ENCODE peak calls at places on chromosome 22, in seven cellular contexts. B, W, G, Q, L, E and O are unnamed samples.

GRCh38 chr22:30279389-30279788 is 9.9 kb downstream of the CASTOR1 start:
- DNase-seq in B (no peak), W (no peak), G (no peak), Q (no peak), L (no peak), E (no peak), O (no peak)

GRCh38 chr22:46057762-46058420 is 80.9 kb upstream of the WNT7B start:
- DNase-seq in B (peak; percentile 69), W (peak; percentile 84), G (peak; percentile 41), Q (peak; percentile 51), L (peak; percentile 50), E (no peak), O (peak; percentile 32)

GRCh38 chr22:31753005-31753633 is 700 bp upstream of the DEPDC5 start:
- DNase-seq in B (peak; percentile 70), W (peak; percentile 6), G (peak; percentile 39), Q (peak; percentile 45), L (peak; percentile 58), E (no peak), O (peak; percentile 76)

GRCh38 chr22:45226681-45227186 is 14.0 kb downstream of the KIAA0930 start:
- DNase-seq in B (no peak), W (no peak), G (no peak), Q (no peak), L (no peak), E (no peak), O (no peak)

GRCh38 chr22:41537203-41537602 is 7.1 kb downstream of the POLR3H start:
- DNase-seq in B (no peak), W (no peak), G (no peak), Q (no peak), L (no peak), E (no peak), O (no peak)

GRCh38 chr22:46108564-46109473 is 41.5 kb upstream of the PPARA start:
- DNase-seq in B (peak; percentile 87), W (no peak), G (peak; percentile 60), Q (peak; percentile 72), L (peak; percentile 80), E (no peak), O (peak; percentile 29)

GRCh38 chr22:41140365-41140957 is 48.1 kb downstream of the EP300 start:
- DNase-seq in B (no peak), W (no peak), G (no peak), Q (no peak), L (no peak), E (no peak), O (no peak)

GRCh38 chr22:20228055-20228938 is 39.8 kb downstream of the RTN4R start:
- DNase-seq in B (no peak), W (no peak), G (no peak), Q (no peak), L (no peak), E (no peak), O (no peak)

GRCh38 chr22:34950480-34950879 is 115.5 kb upstream of the ISX start:
- DNase-seq in B (no peak), W (peak; percentile 25), G (no peak), Q (no peak), L (no peak), E (no peak), O (no peak)

GRCh38 chr22:41687901-41688364 is 734 bp downstream of the SNU13 start:
- DNase-seq in B (no peak), W (no peak), G (no peak), Q (no peak), L (no peak), E (no peak), O (peak; percentile 61)

GRCh38 chr22:42611076-42611475 is 3.6 kb downstream of the POLDIP3 start:
- DNase-seq in B (no peak), W (no peak), G (no peak), Q (no peak), L (no peak), E (no peak), O (no peak)

DNA sequence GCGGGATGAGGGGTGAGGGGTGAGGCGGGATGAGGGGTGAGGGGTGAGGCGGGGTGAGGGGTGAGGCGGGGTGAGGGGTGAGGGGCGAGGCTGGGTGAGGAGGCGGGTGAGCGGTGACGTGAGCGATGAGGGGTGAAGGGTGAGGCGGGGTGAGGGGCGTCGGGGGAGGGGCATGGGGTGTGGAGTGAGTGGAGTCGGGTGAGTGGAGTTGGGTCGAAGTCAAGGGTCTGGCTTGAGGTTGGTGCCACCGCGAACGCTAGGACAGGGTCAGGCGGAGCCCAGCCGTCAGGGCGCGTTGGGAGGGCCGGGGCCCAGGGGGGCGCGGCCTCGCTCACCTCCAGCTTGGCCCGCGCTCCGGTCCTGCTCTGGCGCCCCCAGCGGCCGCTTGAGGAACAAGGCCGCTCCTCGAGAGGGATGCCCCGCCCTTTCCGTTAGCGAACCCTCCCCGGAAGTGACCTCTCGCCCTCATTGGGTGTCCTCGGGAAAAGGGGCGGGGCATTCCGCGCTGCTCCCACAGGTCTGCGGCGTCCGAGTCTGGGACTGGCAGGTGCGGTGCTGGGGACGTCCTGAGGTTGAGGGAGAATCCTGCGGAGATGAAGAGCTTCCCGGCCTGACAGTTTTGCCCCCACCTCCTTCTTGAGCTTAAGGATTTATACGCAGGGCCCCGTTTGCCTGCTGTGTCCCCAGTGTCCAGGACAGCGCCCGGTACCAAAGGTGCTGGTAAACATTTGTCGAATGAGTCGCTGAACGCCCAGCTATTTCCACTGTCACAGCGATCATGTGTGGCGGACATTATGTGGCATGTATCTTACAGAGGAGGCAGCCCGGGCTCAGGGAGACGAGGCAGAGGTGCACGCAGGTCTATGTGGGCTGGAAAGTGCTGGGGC is at the start of gene SYCE3:
- DNase-seq in B (peak; percentile 98), W (peak; percentile 98), G (peak; percentile 95), Q (peak; percentile 93), L (peak; percentile 99), E (peak; percentile 89), O (peak; percentile 95)
- TF ChIP-seq POLR2A in B (no peak), W (peak; percentile 89), G (no peak), Q (no peak), L (peak; percentile 98), E (no peak), O (peak; percentile 61)

DNA sequence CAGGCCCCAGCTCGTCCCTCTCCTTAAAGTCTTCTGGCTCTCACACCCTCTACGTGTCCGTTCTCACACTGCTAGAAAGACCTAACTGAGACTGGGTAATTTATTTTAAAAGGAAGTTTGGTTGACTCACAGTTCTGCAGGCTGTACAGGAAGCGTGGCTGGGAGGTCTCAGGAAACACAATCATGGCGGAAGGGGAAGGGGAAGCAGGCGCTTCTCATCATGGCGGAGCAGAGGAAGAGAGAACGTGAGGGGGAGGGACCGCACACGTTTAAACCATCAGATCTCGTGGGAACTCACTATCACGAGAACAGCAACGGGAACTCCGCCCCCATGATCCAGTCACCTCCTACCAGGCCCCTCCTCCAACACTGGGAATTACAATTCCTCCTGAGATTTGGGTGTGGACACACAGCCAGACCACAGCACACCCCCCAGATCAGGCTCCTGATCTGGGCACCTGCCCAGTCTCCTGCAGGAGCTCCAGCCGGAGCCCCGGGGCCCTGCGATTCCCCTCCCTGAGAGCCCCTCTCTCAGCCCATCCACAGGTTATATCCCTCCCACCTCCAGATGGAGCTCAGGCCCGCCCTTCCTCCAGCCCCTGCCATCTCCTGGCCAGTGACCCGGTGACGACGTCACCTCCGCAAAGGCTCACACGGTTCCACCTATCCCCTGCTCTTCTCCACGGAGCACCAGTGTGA is 170.2 kb downstream of the BRD1 start:
- DNase-seq in B (peak; percentile 81), W (peak; percentile 14), G (peak; percentile 55), Q (peak; percentile 46), L (no peak), E (peak; percentile 71), O (peak; percentile 82)
- TF ChIP-seq POLR2A in B (no peak), W (no peak), G (no peak), Q (no peak), L (no peak), E (peak; percentile 47), O (peak; percentile 69)

GRCh38 chr22:38868286-38868721 is 3.7 kb downstream of the CBX6 start:
- DNase-seq in B (peak; percentile 50), W (no peak), G (peak; percentile 15), Q (peak; percentile 11), L (peak; percentile 37), E (no peak), O (no peak)
- TF ChIP-seq POLR2A in B (no peak), W (no peak), G (no peak), Q (no peak), L (no peak), E (no peak), O (no peak)

GRCh38 chr22:23237201-23237798 is 57.0 kb downstream of the BCR start:
- DNase-seq in B (peak; percentile 82), W (no peak), G (peak; percentile 58), Q (peak; percentile 64), L (no peak), E (no peak), O (no peak)
- TF ChIP-seq POLR2A in B (no peak), W (no peak), G (no peak), Q (no peak), L (no peak), E (no peak), O (no peak)

GRCh38 chr22:25739659-25740344 is 2.2 kb upstream of the MYO18B start:
- DNase-seq in B (no peak), W (no peak), G (no peak), Q (no peak), L (no peak), E (no peak), O (no peak)

GRCh38 chr22:25745341-25746011 is 3.5 kb downstream of the MYO18B start:
- DNase-seq in B (peak; percentile 12), W (no peak), G (no peak), Q (no peak), L (no peak), E (no peak), O (peak; percentile 18)

GRCh38 chr22:25744694-25745093 is 2.7 kb downstream of the MYO18B start:
- DNase-seq in B (peak; percentile 13), W (no peak), G (no peak), Q (no peak), L (no peak), E (no peak), O (no peak)

GRCh38 chr22:25742918-25743708 is 1.1 kb downstream of the MYO18B start:
- DNase-seq in B (no peak), W (no peak), G (no peak), Q (no peak), L (no peak), E (no peak), O (peak; percentile 67)

GRCh38 chr22:25741692-25742626 is at the start of gene MYO18B:
- DNase-seq in B (no peak), W (no peak), G (no peak), Q (no peak), L (no peak), E (no peak), O (peak; percentile 79)
- TF ChIP-seq POLR2A in B (no peak), W (no peak), G (no peak), Q (no peak), L (no peak), E (no peak), O (no peak)